ENCODE peak calls at places on chromosomes 11 and 22, in ten cellular contexts. U is CD8-positive, alpha-beta memory T cell; W is SK-N-MC; Y is fibroblast of lung; H is HCT116; C is thoracic aorta; E is kidney; J is ovary; N is CD4-positive, alpha-beta memory T cell; B is hepatocyte. I is an unnamed sample.

GRCh38 chr11:72397333-72397732 is 37.0 kb downstream of the CLPB start:
- DNase-seq in C (no peak), Y (no peak), W (no peak), E (no peak), J (no peak), N (no peak), B (no peak), U (no peak), H (no peak), I (no peak)

GRCh38 chr11:106828576-106828975 is 189.7 kb downstream of the GUCY1A2 start:
- DNase-seq in C (no peak), H (no peak), B (no peak), W (no peak), J (no peak), N (no peak), U (no peak), E (no peak), Y (peak; percentile 29), I (no peak)

GRCh38 chr22:50423956-50424355 is 50.9 kb downstream of the SBF1 start:
- DNase-seq in Y (no peak), N (no peak), H (no peak), W (no peak), C (no peak), B (no peak), U (no peak), E (peak; percentile 67), J (no peak), I (no peak)

GRCh38 chr11:19422257-19422656 is 181.5 kb upstream of the E2F8 start:
- DNase-seq in B (no peak), E (no peak), U (no peak), J (no peak), N (no peak), H (no peak), Y (no peak), W (no peak), C (no peak), I (no peak)

GRCh38 chr11:8870461-8871282 is 40.3 kb upstream of the AKIP1 start:
- DNase-seq in H (peak; percentile 68), Y (peak; percentile 83), N (no peak), B (peak; percentile 82), J (peak; percentile 79), U (no peak), C (no peak), W (no peak), E (peak; percentile 87), I (peak; percentile 69)

GRCh38 chr22:27105142-27106025 is 448.0 kb downstream of the MIAT start:
- DNase-seq in U (no peak), W (no peak), J (peak; percentile 81), B (peak; percentile 64), N (no peak), E (no peak), C (peak; percentile 60), H (no peak), Y (peak; percentile 98), I (no peak)

GRCh38 chr22:24474649-24475048 is 20.5 kb upstream of the UPB1 start:
- DNase-seq in E (no peak), Y (peak; percentile 87), U (no peak), C (no peak), J (no peak), H (no peak), W (no peak), B (no peak), N (no peak), I (no peak)

GRCh38 chr22:35355744-35356420 is 25.0 kb upstream of the HMOX1 start:
- DNase-seq in H (no peak), C (no peak), J (no peak), E (no peak), Y (no peak), N (no peak), U (no peak), B (no peak), W (no peak), I (no peak)

GRCh38 chr11:125063429-125064043 is 431 bp downstream of the SLC37A2 start:
- DNase-seq in W (no peak), B (no peak), U (no peak), H (no peak), C (no peak), Y (no peak), J (no peak), N (peak; percentile 3), E (peak; percentile 71), I (no peak)

GRCh38 chr11:57763568-57763967 is 2.0 kb downstream of the CTNND1 start:
- DNase-seq in U (no peak), H (no peak), Y (peak; percentile 54), J (no peak), C (no peak), N (no peak), W (no peak), B (peak; percentile 54), E (no peak), I (no peak)

GRCh38 chr11:59767212-59767611 is 12.0 kb downstream of the STX3 start:
- DNase-seq in H (no peak), U (no peak), Y (peak; percentile 14), J (no peak), C (no peak), W (no peak), B (peak; percentile 56), N (peak; percentile 64), E (no peak), I (no peak)

GRCh38 chr11:64207247-64208085 is 945 bp downstream of the FERMT3 start:
- DNase-seq in U (peak; percentile 61), N (peak; percentile 71), W (no peak), J (peak; percentile 50), C (no peak), B (no peak), H (no peak), E (peak; percentile 93), Y (peak; percentile 81), I (no peak)

GRCh38 chr11:66359662-66360087 is 11.9 kb downstream of the SLC29A2 start:
- DNase-seq in B (peak; percentile 3), C (no peak), W (no peak), U (no peak), J (no peak), N (no peak), H (no peak), Y (no peak), E (no peak), I (no peak)

GRCh38 chr22:37716708-37717107 is 19.9 kb downstream of the TRIOBP start:
- DNase-seq in Y (no peak), H (no peak), E (no peak), N (no peak), C (no peak), U (no peak), B (no peak), W (no peak), J (no peak), I (peak; percentile 29)

GRCh38 chr11:66008095-66008467 is 3.7 kb upstream of the CST6 start:
- DNase-seq in N (no peak), H (no peak), B (no peak), C (no peak), W (no peak), E (no peak), Y (no peak), J (no peak), U (no peak), I (no peak)

GRCh38 chr22:48784701-48785503 is 1042.8 kb downstream of the BRD1 start:
- DNase-seq in U (no peak), N (no peak), Y (no peak), J (no peak), C (no peak), E (no peak), W (no peak), H (no peak), B (no peak), I (no peak)

GRCh38 chr11:92308366-92308765 is 83.7 kb downstream of the FAT3 start:
- DNase-seq in U (no peak), J (no peak), N (no peak), E (no peak), Y (no peak), W (no peak), B (no peak), C (no peak), H (no peak), I (no peak)
- H3K27ac ChIP-seq in U (no peak overlapping the region), J (no peak overlapping the region), N (no peak overlapping the region), E (no peak overlapping the region), Y (no peak overlapping the region), W (no peak overlapping the region), B (no peak overlapping the region), C (no peak overlapping the region), H (no peak overlapping the region), I (no peak overlapping the region)

GRCh38 chr11:2296913-2297622 is 4.7 kb downstream of the C11orf21 start:
- DNase-seq in E (peak; percentile 72), H (no peak), J (peak; percentile 10), C (no peak), W (no peak), Y (no peak), U (no peak), B (no peak), N (no peak), I (no peak)
- H3K27ac ChIP-seq in E (no peak overlapping the region), H (no peak overlapping the region), J (no peak overlapping the region), C (no peak overlapping the region), W (no peak overlapping the region), Y (no peak overlapping the region), U (no peak overlapping the region), B (no peak overlapping the region), N (no peak overlapping the region), I (no peak overlapping the region)

DNA sequence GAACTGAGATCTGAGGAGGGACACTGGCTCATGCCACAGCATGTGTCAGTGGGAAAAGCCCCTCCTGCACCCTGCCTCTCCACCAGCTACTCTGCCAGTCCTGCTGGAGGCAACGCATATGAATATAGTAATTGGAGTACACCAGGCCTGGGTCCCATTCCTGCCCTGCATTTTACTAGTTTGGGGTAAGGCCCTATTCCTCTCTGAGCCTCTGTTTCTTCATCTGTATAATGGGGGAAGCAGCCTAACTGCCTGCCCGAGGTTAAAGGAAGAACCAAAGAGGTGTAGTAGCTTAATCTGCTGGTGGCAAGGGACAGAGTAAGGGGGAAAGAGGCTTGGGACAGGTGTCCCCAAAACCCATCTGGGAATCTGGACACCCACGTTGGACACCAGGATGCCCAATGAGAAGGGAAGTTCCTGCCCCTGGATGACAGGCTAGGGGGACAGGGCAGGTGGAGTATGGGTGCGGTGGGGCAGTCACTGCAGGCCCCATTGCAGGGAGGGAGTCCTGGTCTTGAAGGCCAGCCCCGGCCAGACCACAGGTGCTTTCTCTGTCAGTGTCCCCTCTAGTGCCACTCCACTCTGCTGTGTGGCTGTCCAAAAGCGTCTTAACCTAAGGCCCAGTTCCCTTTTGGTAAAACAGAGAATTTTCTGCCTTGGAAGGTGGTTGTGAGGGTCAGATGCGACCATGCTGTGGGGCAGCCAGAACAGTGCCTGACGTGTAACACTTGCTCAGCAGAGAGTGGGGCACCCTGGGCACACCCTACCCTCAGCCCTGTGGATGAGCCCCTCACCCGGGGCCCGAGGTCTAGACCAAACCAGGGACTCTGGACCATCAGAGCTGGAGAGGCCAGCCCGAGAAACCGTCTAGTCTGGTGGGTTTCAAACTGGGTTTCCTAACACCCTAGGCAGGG is 11.5 kb downstream of the TSKU start:
- DNase-seq in E (no peak), N (no peak), Y (no peak), H (no peak), B (no peak), W (no peak), U (no peak), C (no peak), J (no peak), I (no peak)
- H3K27ac ChIP-seq in E (peak overlapping the region; percentile 65), N (no peak overlapping the region), Y (no peak overlapping the region), H (no peak overlapping the region), B (peak overlapping the region; percentile 77), W (no peak overlapping the region), U (no peak overlapping the region), C (no peak overlapping the region), J (peak overlapping the region; percentile 12), I (no peak overlapping the region)

DNA sequence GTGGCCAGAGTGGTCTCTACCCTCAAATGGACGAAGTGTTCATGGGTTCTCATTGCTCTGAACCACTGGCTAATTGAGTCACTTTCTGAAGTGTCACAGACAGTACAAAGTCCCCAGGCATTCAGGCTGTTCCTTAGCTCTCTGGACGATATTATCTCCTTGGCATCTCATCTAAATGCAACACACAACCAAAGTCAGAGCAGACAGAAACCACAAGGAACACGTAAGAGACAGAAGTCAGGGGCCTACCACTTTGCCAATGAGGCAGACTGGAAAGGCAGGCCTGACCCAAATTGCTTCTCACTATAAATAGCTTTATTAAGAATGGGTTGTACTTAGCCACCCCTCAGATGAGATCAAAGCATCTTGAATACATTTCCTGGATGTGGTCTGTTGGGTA is 29.0 kb upstream of the LDLRAD3 start:
- DNase-seq in J (no peak), H (no peak), U (no peak), B (peak; percentile 7), Y (no peak), W (no peak), E (no peak), C (no peak), N (peak; percentile 0), I (no peak)
- H3K27ac ChIP-seq in J (no peak overlapping the region), H (no peak overlapping the region), U (no peak overlapping the region), B (no peak overlapping the region), Y (no peak overlapping the region), W (no peak overlapping the region), E (no peak overlapping the region), C (no peak overlapping the region), N (no peak overlapping the region), I (no peak overlapping the region)